ENCODE peak calls at places on chromosomes 2 and 18, in five cellular contexts. S is A549, H is AG08395, W is A172, E is Calu3. X is an unnamed sample.

GRCh38 chr2:15281681-15282080 is 279.5 kb downstream of the NBAS start:
- DNase-seq in S (no peak), H (no peak), W (no peak), E (no peak), X (no peak)

GRCh38 chr2:179850188-179850587 is 11.2 kb downstream of the ZNF385B start:
- DNase-seq in S (no peak), H (peak), W (peak), E (no peak), X (no peak)

GRCh38 chr2:190529486-190530104 is 4.9 kb downstream of the NEMP2 start:
- DNase-seq in S (no peak), H (no peak), W (no peak), E (no peak), X (no peak)

GRCh38 chr2:113273031-113273551 is 5.6 kb downstream of the PAX8 start:
- DNase-seq in S (peak), H (peak), W (no peak), E (peak), X (no peak)

GRCh38 chr2:152415231-152415642 is 80.3 kb downstream of the FMNL2 start:
- DNase-seq in S (no peak), H (no peak), W (peak), E (no peak), X (peak)

GRCh38 chr2:98505311-98505808 is 60.7 kb downstream of the INPP4A start:
- DNase-seq in S (no peak), H (no peak), W (no peak), E (no peak), X (peak)

GRCh38 chr2:227415538-227416424 is 28.0 kb upstream of the SCYGR1 start:
- DNase-seq in S (peak), H (peak), W (peak), E (no peak), X (peak)

GRCh38 chr2:209619782-209620181 is 151.8 kb upstream of the UNC80 start:
- DNase-seq in S (no peak), H (no peak), W (no peak), E (no peak), X (no peak)

GRCh38 chr2:183164111-183165015 is 40.1 kb downstream of the NUP35 start:
- DNase-seq in S (no peak), H (peak), W (peak), E (no peak), X (no peak)

GRCh38 chr2:189954989-189955388 is 107.5 kb downstream of the MSTN start:
- DNase-seq in S (no peak), H (no peak), W (no peak), E (no peak), X (no peak)

GRCh38 chr18:78506031-78506461 is 473.6 kb upstream of the SALL3 start:
- DNase-seq in S (no peak), H (no peak), W (no peak), E (no peak), X (no peak)

GRCh38 chr2:221308507-221309054 is 263.5 kb downstream of the EPHA4 start:
- DNase-seq in S (no peak), H (no peak), W (no peak), E (no peak), X (no peak)

GRCh38 chr2:182115258-182115657 is 129.6 kb downstream of the PPP1R1C start:
- DNase-seq in S (no peak), H (no peak), W (peak), E (no peak), X (no peak)

GRCh38 chr2:37375721-37376399 is 31.4 kb downstream of the QPCT start:
- DNase-seq in S (no peak), H (peak), W (no peak), E (no peak), X (no peak)

GRCh38 chr2:135132314-135132713 is 80.2 kb downstream of the RAB3GAP1 start:
- DNase-seq in S (no peak), H (peak), W (peak), E (no peak), X (no peak)

GRCh38 chr2:11564864-11565567 is 31.2 kb downstream of the GREB1 start:
- DNase-seq in S (no peak), H (no peak), W (no peak), E (no peak), X (no peak)

GRCh38 chr2:162261032-162261945 is 18.0 kb upstream of the FAP start:
- DNase-seq in S (no peak), H (peak), W (peak), E (peak), X (peak)

GRCh38 chr2:26801342-26801741 is 15.5 kb downstream of the CENPA start:
- DNase-seq in S (no peak), H (no peak), W (no peak), E (no peak), X (no peak)

GRCh38 chr2:39018633-39019032 is 102.2 kb downstream of the SOS1 start:
- DNase-seq in S (no peak), H (no peak), W (no peak), E (no peak), X (peak)

GRCh38 chr2:159035790-159036411 is 67.5 kb downstream of the TANC1 start:
- DNase-seq in S (peak), H (no peak), W (peak), E (peak), X (peak)

GRCh38 chr2:7956126-7956689 is 725.6 kb upstream of the ID2 start:
- DNase-seq in S (no peak), H (peak), W (no peak), E (no peak), X (no peak)

GRCh38 chr2:174776223-174776622 is 12.0 kb upstream of the CHRNA1 start:
- DNase-seq in S (no peak), H (no peak), W (no peak), E (no peak), X (no peak)

GRCh38 chr18:23357992-23358594 is 95.0 kb upstream of the RIOK3 start:
- DNase-seq in S (no peak), H (no peak), W (no peak), E (no peak), X (peak)

GRCh38 chr18:25979358-25979727 is 111.1 kb downstream of the SS18 start:
- DNase-seq in S (no peak), H (no peak), W (no peak), E (no peak), X (no peak)

GRCh38 chr2:216539120-216539519 is 40.5 kb downstream of the RPL37A start:
- DNase-seq in S (no peak), H (no peak), W (no peak), E (no peak), X (no peak)

GRCh38 chr2:116511426-116511825 is 1303.1 kb upstream of the DDX18 start:
- DNase-seq in S (no peak), H (no peak), W (no peak), E (no peak), X (no peak)

GRCh38 chr2:42116195-42117181 is 52.7 kb upstream of the EML4 start:
- DNase-seq in S (no peak), H (peak), W (no peak), E (no peak), X (no peak)

GRCh38 chr18:35522130-35522959 is 24.6 kb upstream of the INO80C start:
- DNase-seq in S (no peak), H (no peak), W (no peak), E (no peak), X (peak)

GRCh38 chr2:157413342-157414035 is 30.4 kb downstream of the CYTIP start:
- DNase-seq in S (no peak), H (no peak), W (no peak), E (no peak), X (no peak)

GRCh38 chr2:138550172-138550571 is 48.6 kb downstream of the SPOPL start:
- DNase-seq in S (no peak), H (no peak), W (no peak), E (no peak), X (no peak)

GRCh38 chr18:48137354-48138208 is 207.1 kb upstream of the SMAD2 start:
- DNase-seq in S (no peak), H (no peak), W (peak), E (no peak), X (no peak)

GRCh38 chr2:241010531-241011295 is 12.3 kb downstream of the SNED1 start:
- DNase-seq in S (no peak), H (no peak), W (no peak), E (no peak), X (no peak)

GRCh38 chr2:185526156-185526555 is 212.4 kb upstream of the FSIP2 start:
- DNase-seq in S (no peak), H (no peak), W (no peak), E (no peak), X (no peak)

GRCh38 chr2:41998789-41999470 is 48.9 kb upstream of the PKDCC start:
- DNase-seq in S (no peak), H (peak), W (no peak), E (no peak), X (peak)

GRCh38 chr2:233964581-233964980 is 47.4 kb downstream of the TRPM8 start:
- DNase-seq in S (no peak), H (peak), W (peak), E (no peak), X (no peak)

GRCh38 chr18:6363216-6363615 is 51.5 kb downstream of the L3MBTL4 start:
- DNase-seq in S (no peak), H (no peak), W (no peak), E (no peak), X (no peak)

GRCh38 chr2:57965219-57965618 is 81.4 kb upstream of the VRK2 start:
- DNase-seq in S (no peak), H (no peak), W (no peak), E (no peak), X (no peak)